ENCODE peak calls at places on chromosomes 7 and 10, in nine cellular contexts. One of them, this sample, is unnamed. For H3K4me1, the result is how much of the 10 kb centered on the place peaks cover.

GRCh38 chr7:103637080-103637479 is 191.1 kb upstream of the SLC26A5 start:
- DNase-seq in mucosa of descending colon: no peak
- DNase-seq in endothelial cell of umbilical vein: peak
- DNase-seq in colonic mucosa: no peak
- DNase-seq in thoracic aorta: no peak
- DNase-seq in IMR-90: peak
- DNase-seq in SJSA1: no peak
- DNase-seq in CD8-positive, alpha-beta memory T cell: no peak
- DNase-seq in GM23248: peak
- DNase-seq in this sample: no peak

GRCh38 chr10:28666751-28667467 is 10.4 kb upstream of the BAMBI start:
- DNase-seq in mucosa of descending colon: no peak
- DNase-seq in endothelial cell of umbilical vein: no peak
- DNase-seq in colonic mucosa: no peak
- DNase-seq in thoracic aorta: no peak
- DNase-seq in IMR-90: no peak
- DNase-seq in SJSA1: no peak
- DNase-seq in CD8-positive, alpha-beta memory T cell: no peak
- DNase-seq in GM23248: no peak
- DNase-seq in this sample: no peak

GRCh38 chr7:95330194-95331003 is 6.1 kb upstream of the PON1 start:
- DNase-seq in mucosa of descending colon: no peak
- DNase-seq in endothelial cell of umbilical vein: peak
- DNase-seq in colonic mucosa: no peak
- DNase-seq in thoracic aorta: no peak
- DNase-seq in IMR-90: no peak
- DNase-seq in SJSA1: no peak
- DNase-seq in CD8-positive, alpha-beta memory T cell: peak
- DNase-seq in GM23248: peak
- DNase-seq in this sample: no peak

GRCh38 chr7:29146082-29146706 is at the start of gene CPVL:
- DNase-seq in mucosa of descending colon: peak
- DNase-seq in endothelial cell of umbilical vein: no peak
- DNase-seq in colonic mucosa: peak
- DNase-seq in thoracic aorta: no peak
- DNase-seq in IMR-90: no peak
- DNase-seq in SJSA1: no peak
- DNase-seq in CD8-positive, alpha-beta memory T cell: no peak
- DNase-seq in GM23248: peak
- DNase-seq in this sample: peak

GRCh38 chr10:98846787-98847186 is 388.9 kb downstream of the HPSE2 start:
- DNase-seq in mucosa of descending colon: no peak
- DNase-seq in endothelial cell of umbilical vein: no peak
- DNase-seq in colonic mucosa: no peak
- DNase-seq in thoracic aorta: no peak
- DNase-seq in IMR-90: no peak
- DNase-seq in SJSA1: no peak
- DNase-seq in CD8-positive, alpha-beta memory T cell: no peak
- DNase-seq in GM23248: no peak
- DNase-seq in this sample: no peak

GRCh38 chr7:47875998-47876744 is 72.1 kb downstream of the PKD1L1 start:
- DNase-seq in mucosa of descending colon: no peak
- DNase-seq in endothelial cell of umbilical vein: no peak
- DNase-seq in colonic mucosa: no peak
- DNase-seq in thoracic aorta: no peak
- DNase-seq in IMR-90: no peak
- DNase-seq in SJSA1: no peak
- DNase-seq in CD8-positive, alpha-beta memory T cell: no peak
- DNase-seq in GM23248: no peak
- DNase-seq in this sample: no peak

GRCh38 chr10:97023401-97024180 is 162.2 kb downstream of the SLIT1 start:
- DNase-seq in mucosa of descending colon: no peak
- DNase-seq in endothelial cell of umbilical vein: no peak
- DNase-seq in colonic mucosa: no peak
- DNase-seq in thoracic aorta: no peak
- DNase-seq in IMR-90: no peak
- DNase-seq in SJSA1: no peak
- DNase-seq in CD8-positive, alpha-beta memory T cell: no peak
- DNase-seq in GM23248: no peak
- DNase-seq in this sample: no peak

GRCh38 chr10:4902571-4903011 is 60.6 kb upstream of the AKR1C1 start:
- DNase-seq in mucosa of descending colon: no peak
- DNase-seq in endothelial cell of umbilical vein: peak
- DNase-seq in colonic mucosa: no peak
- DNase-seq in thoracic aorta: peak
- DNase-seq in IMR-90: no peak
- DNase-seq in SJSA1: no peak
- DNase-seq in CD8-positive, alpha-beta memory T cell: no peak
- DNase-seq in GM23248: peak
- DNase-seq in this sample: no peak

GRCh38 chr7:35007768-35008167 is 29.5 kb downstream of the DPY19L1 start:
- DNase-seq in mucosa of descending colon: no peak
- DNase-seq in endothelial cell of umbilical vein: no peak
- DNase-seq in colonic mucosa: no peak
- DNase-seq in thoracic aorta: no peak
- DNase-seq in IMR-90: no peak
- DNase-seq in SJSA1: no peak
- DNase-seq in CD8-positive, alpha-beta memory T cell: no peak
- DNase-seq in GM23248: no peak
- DNase-seq in this sample: no peak

GRCh38 chr7:147586526-147586925 is 1004.0 kb upstream of the C7orf33 start:
- DNase-seq in mucosa of descending colon: no peak
- DNase-seq in endothelial cell of umbilical vein: no peak
- DNase-seq in colonic mucosa: no peak
- DNase-seq in thoracic aorta: no peak
- DNase-seq in IMR-90: no peak
- DNase-seq in SJSA1: no peak
- DNase-seq in CD8-positive, alpha-beta memory T cell: no peak
- DNase-seq in GM23248: peak
- DNase-seq in this sample: peak

GRCh38 chr7:432933-433332 is 86.7 kb downstream of the PDGFA start:
- DNase-seq in mucosa of descending colon: no peak
- DNase-seq in endothelial cell of umbilical vein: no peak
- DNase-seq in colonic mucosa: no peak
- DNase-seq in thoracic aorta: no peak
- DNase-seq in IMR-90: no peak
- DNase-seq in SJSA1: no peak
- DNase-seq in CD8-positive, alpha-beta memory T cell: no peak
- DNase-seq in GM23248: no peak
- DNase-seq in this sample: no peak

GRCh38 chr10:105398202-105398601 is 757.1 kb downstream of the SORCS3 start:
- DNase-seq in mucosa of descending colon: no peak
- DNase-seq in endothelial cell of umbilical vein: no peak
- DNase-seq in colonic mucosa: no peak
- DNase-seq in thoracic aorta: no peak
- DNase-seq in IMR-90: no peak
- DNase-seq in SJSA1: no peak
- DNase-seq in CD8-positive, alpha-beta memory T cell: no peak
- DNase-seq in GM23248: no peak
- DNase-seq in this sample: no peak

GRCh38 chr10:17779761-17780160 is 27.8 kb downstream of the TMEM236 start:
- DNase-seq in mucosa of descending colon: no peak
- DNase-seq in endothelial cell of umbilical vein: peak
- DNase-seq in colonic mucosa: no peak
- DNase-seq in thoracic aorta: no peak
- DNase-seq in IMR-90: no peak
- DNase-seq in SJSA1: no peak
- DNase-seq in CD8-positive, alpha-beta memory T cell: no peak
- DNase-seq in GM23248: no peak
- DNase-seq in this sample: no peak

GRCh38 chr7:100867040-100867795 is at the start of gene TRIP6:
- DNase-seq in mucosa of descending colon: peak
- DNase-seq in endothelial cell of umbilical vein: peak
- DNase-seq in colonic mucosa: peak
- DNase-seq in thoracic aorta: peak
- DNase-seq in IMR-90: peak
- DNase-seq in SJSA1: peak
- DNase-seq in CD8-positive, alpha-beta memory T cell: peak
- DNase-seq in GM23248: peak
- DNase-seq in this sample: peak

GRCh38 chr7:22433710-22434460 is 66.1 kb downstream of the STEAP1B start:
- DNase-seq in mucosa of descending colon: no peak
- DNase-seq in endothelial cell of umbilical vein: peak
- DNase-seq in colonic mucosa: no peak
- DNase-seq in thoracic aorta: no peak
- DNase-seq in IMR-90: peak
- DNase-seq in SJSA1: no peak
- DNase-seq in CD8-positive, alpha-beta memory T cell: no peak
- DNase-seq in GM23248: peak
- DNase-seq in this sample: peak

GRCh38 chr7:17090751-17091150 is 207.7 kb upstream of the AHR start:
- DNase-seq in mucosa of descending colon: no peak
- DNase-seq in endothelial cell of umbilical vein: no peak
- DNase-seq in colonic mucosa: no peak
- DNase-seq in thoracic aorta: no peak
- DNase-seq in IMR-90: peak
- DNase-seq in SJSA1: no peak
- DNase-seq in CD8-positive, alpha-beta memory T cell: no peak
- DNase-seq in GM23248: peak
- DNase-seq in this sample: no peak

GRCh38 chr10:35758086-35758485 is 116.0 kb upstream of the FZD8 start:
- DNase-seq in mucosa of descending colon: no peak
- DNase-seq in endothelial cell of umbilical vein: no peak
- DNase-seq in colonic mucosa: no peak
- DNase-seq in thoracic aorta: no peak
- DNase-seq in IMR-90: no peak
- DNase-seq in SJSA1: no peak
- DNase-seq in CD8-positive, alpha-beta memory T cell: no peak
- DNase-seq in GM23248: no peak
- DNase-seq in this sample: no peak

GRCh38 chr10:92575961-92576360 is 2.1 kb upstream of the IDE start:
- DNase-seq in mucosa of descending colon: no peak
- DNase-seq in endothelial cell of umbilical vein: no peak
- DNase-seq in colonic mucosa: no peak
- DNase-seq in thoracic aorta: no peak
- DNase-seq in IMR-90: peak
- DNase-seq in SJSA1: no peak
- DNase-seq in CD8-positive, alpha-beta memory T cell: no peak
- DNase-seq in GM23248: peak
- DNase-seq in this sample: no peak

GRCh38 chr10:88949912-88950664 is 2.5 kb downstream of the ACTA2 start:
- DNase-seq in mucosa of descending colon: no peak
- DNase-seq in endothelial cell of umbilical vein: peak
- DNase-seq in colonic mucosa: no peak
- DNase-seq in thoracic aorta: no peak
- DNase-seq in IMR-90: no peak
- DNase-seq in SJSA1: no peak
- DNase-seq in CD8-positive, alpha-beta memory T cell: no peak
- DNase-seq in GM23248: peak
- DNase-seq in this sample: no peak

GRCh38 chr10:95382596-95382995 is 91.8 kb upstream of the PDLIM1 start:
- DNase-seq in mucosa of descending colon: no peak
- DNase-seq in endothelial cell of umbilical vein: no peak
- DNase-seq in colonic mucosa: no peak
- DNase-seq in thoracic aorta: no peak
- DNase-seq in IMR-90: no peak
- DNase-seq in SJSA1: no peak
- DNase-seq in CD8-positive, alpha-beta memory T cell: no peak
- DNase-seq in GM23248: no peak
- DNase-seq in this sample: no peak
- H3K4me1 ChIP-seq in mucosa of descending colon: under half
- H3K4me1 ChIP-seq in endothelial cell of umbilical vein: under half
- H3K4me1 ChIP-seq in colonic mucosa: under half
- H3K4me1 ChIP-seq in thoracic aorta: half or more
- H3K4me1 ChIP-seq in IMR-90: under half
- H3K4me1 ChIP-seq in SJSA1: under half
- H3K4me1 ChIP-seq in CD8-positive, alpha-beta memory T cell: under half
- H3K4me1 ChIP-seq in GM23248: under half
- H3K4me1 ChIP-seq in this sample: under half

DNA sequence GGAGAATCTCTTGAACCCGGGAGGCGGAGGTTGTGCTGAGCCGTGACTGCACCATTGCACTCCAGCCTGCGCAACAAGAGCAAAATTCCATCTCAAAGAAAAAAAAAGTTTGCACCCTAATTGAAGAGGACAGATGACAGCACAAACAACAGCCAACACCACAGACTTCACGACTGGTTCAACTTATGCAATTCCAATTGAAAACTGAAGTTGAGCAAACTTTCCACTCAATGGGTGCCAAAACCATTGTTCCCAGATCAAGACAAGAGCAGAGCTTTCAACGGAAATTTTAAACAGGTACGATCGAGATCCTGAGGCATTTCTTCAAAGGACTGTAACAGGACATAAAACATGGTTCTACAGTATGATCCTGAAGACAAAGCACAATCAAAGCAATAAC is 149.7 kb downstream of the KMT2E start:
- DNase-seq in mucosa of descending colon: no peak
- DNase-seq in endothelial cell of umbilical vein: no peak
- DNase-seq in colonic mucosa: no peak
- DNase-seq in thoracic aorta: no peak
- DNase-seq in IMR-90: no peak
- DNase-seq in SJSA1: no peak
- DNase-seq in CD8-positive, alpha-beta memory T cell: no peak
- DNase-seq in GM23248: no peak
- DNase-seq in this sample: no peak
- H3K4me1 ChIP-seq in mucosa of descending colon: under half
- H3K4me1 ChIP-seq in endothelial cell of umbilical vein: under half
- H3K4me1 ChIP-seq in colonic mucosa: under half
- H3K4me1 ChIP-seq in thoracic aorta: under half
- H3K4me1 ChIP-seq in IMR-90: under half
- H3K4me1 ChIP-seq in SJSA1: under half
- H3K4me1 ChIP-seq in CD8-positive, alpha-beta memory T cell: under half
- H3K4me1 ChIP-seq in GM23248: under half
- H3K4me1 ChIP-seq in this sample: under half

DNA sequence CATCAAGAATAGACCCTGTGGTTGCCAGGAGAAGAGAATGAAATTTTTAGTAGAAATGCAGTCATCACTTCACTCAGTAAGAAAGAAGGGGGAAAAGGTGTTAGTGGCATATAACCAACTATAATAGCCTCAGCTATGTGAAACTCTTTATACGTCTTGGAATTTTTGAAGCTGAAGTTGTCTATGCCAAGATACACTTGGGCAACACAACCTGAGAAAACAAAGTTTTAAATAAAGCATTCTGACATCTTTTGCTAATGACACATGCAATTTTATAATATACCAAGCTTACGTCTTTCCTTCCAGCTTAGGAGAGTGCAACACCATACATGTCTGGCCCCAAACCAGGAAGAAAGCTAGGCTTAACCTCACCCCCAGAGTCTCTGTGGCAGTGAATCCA is 40.8 kb upstream of the ZNF438 start:
- DNase-seq in mucosa of descending colon: no peak
- DNase-seq in endothelial cell of umbilical vein: peak
- DNase-seq in colonic mucosa: no peak
- DNase-seq in thoracic aorta: no peak
- DNase-seq in IMR-90: no peak
- DNase-seq in SJSA1: no peak
- DNase-seq in CD8-positive, alpha-beta memory T cell: no peak
- DNase-seq in GM23248: no peak
- DNase-seq in this sample: no peak
- H3K4me1 ChIP-seq in mucosa of descending colon: under half
- H3K4me1 ChIP-seq in endothelial cell of umbilical vein: under half
- H3K4me1 ChIP-seq in colonic mucosa: under half
- H3K4me1 ChIP-seq in thoracic aorta: half or more
- H3K4me1 ChIP-seq in IMR-90: under half
- H3K4me1 ChIP-seq in SJSA1: under half
- H3K4me1 ChIP-seq in CD8-positive, alpha-beta memory T cell: under half
- H3K4me1 ChIP-seq in GM23248: under half
- H3K4me1 ChIP-seq in this sample: under half

DNA sequence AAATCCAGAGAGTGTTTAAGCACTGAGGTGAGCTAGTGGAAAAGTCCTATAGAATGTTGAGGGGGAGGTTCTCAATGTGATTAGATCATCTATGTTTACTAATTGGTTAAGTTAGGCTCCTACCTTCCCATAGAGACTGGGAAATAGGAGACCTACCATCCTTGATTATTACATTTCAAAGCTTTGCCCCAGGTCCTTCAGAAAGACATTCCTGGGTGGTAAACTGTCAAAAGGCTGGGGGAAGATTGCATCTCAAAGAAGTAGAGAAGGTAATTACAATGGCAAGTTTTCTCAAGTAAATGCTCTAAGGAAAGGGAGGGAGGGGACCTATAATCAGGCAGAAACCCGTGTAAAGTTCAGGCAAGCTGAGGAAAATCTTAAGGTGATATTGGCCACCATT is 247.8 kb upstream of the SMIM30 start:
- DNase-seq in mucosa of descending colon: no peak
- DNase-seq in endothelial cell of umbilical vein: no peak
- DNase-seq in colonic mucosa: no peak
- DNase-seq in thoracic aorta: no peak
- DNase-seq in IMR-90: no peak
- DNase-seq in SJSA1: no peak
- DNase-seq in CD8-positive, alpha-beta memory T cell: no peak
- DNase-seq in GM23248: no peak
- DNase-seq in this sample: no peak
- H3K4me1 ChIP-seq in mucosa of descending colon: under half
- H3K4me1 ChIP-seq in endothelial cell of umbilical vein: under half
- H3K4me1 ChIP-seq in colonic mucosa: under half
- H3K4me1 ChIP-seq in thoracic aorta: under half
- H3K4me1 ChIP-seq in IMR-90: under half
- H3K4me1 ChIP-seq in SJSA1: under half
- H3K4me1 ChIP-seq in CD8-positive, alpha-beta memory T cell: under half
- H3K4me1 ChIP-seq in GM23248: under half
- H3K4me1 ChIP-seq in this sample: under half

This sample was measured in endodermal cell.